ENCODE peak calls at places on chromosomes 3 and 15, in seven cellular contexts. One of them, this sample, is unnamed.

GRCh38 chr3:4981688-4982494 is 2.7 kb downstream of the BHLHE40 start:
- DNase-seq in GM23248: peak; percentile 87
- DNase-seq in GM13977: no peak
- DNase-seq in Daoy: peak; percentile 64
- DNase-seq in left ventricle myocardium superior: no peak
- DNase-seq in T-cell: no peak
- DNase-seq in activated T-helper 9 cell treated with anti-CD3 and anti-CD28 coated beads, Interleukin-2, amount 50 U/mL, for 16 hours: no peak
- DNase-seq in this sample: no peak

GRCh38 chr15:39188930-39189329 is 391.9 kb upstream of the THBS1 start:
- DNase-seq in T-cell: no peak
- DNase-seq in left ventricle myocardium superior: no peak
- DNase-seq in GM13977: no peak
- DNase-seq in GM23248: peak; percentile 92
- DNase-seq in Daoy: peak; percentile 84
- DNase-seq in activated T-helper 9 cell treated with anti-CD3 and anti-CD28 coated beads, Interleukin-2, amount 50 U/mL, for 16 hours: no peak
- DNase-seq in this sample: no peak

GRCh38 chr3:182092662-182093262 is 381.0 kb downstream of the SOX2 start:
- DNase-seq in left ventricle myocardium superior: no peak
- DNase-seq in GM23248: no peak
- DNase-seq in Daoy: no peak
- DNase-seq in activated T-helper 9 cell treated with anti-CD3 and anti-CD28 coated beads, Interleukin-2, amount 50 U/mL, for 16 hours: no peak
- DNase-seq in GM13977: no peak
- DNase-seq in T-cell: no peak
- DNase-seq in this sample: no peak

GRCh38 chr3:34957707-34958106 is 681.6 kb upstream of the ARPP21 start:
- DNase-seq in Daoy: no peak
- DNase-seq in T-cell: no peak
- DNase-seq in GM13977: no peak
- DNase-seq in left ventricle myocardium superior: no peak
- DNase-seq in GM23248: no peak
- DNase-seq in activated T-helper 9 cell treated with anti-CD3 and anti-CD28 coated beads, Interleukin-2, amount 50 U/mL, for 16 hours: no peak
- DNase-seq in this sample: no peak

GRCh38 chr3:20066848-20067617 is 26.8 kb downstream of the KAT2B start:
- DNase-seq in GM13977: no peak
- DNase-seq in left ventricle myocardium superior: peak; percentile 61
- DNase-seq in Daoy: no peak
- DNase-seq in T-cell: no peak
- DNase-seq in activated T-helper 9 cell treated with anti-CD3 and anti-CD28 coated beads, Interleukin-2, amount 50 U/mL, for 16 hours: no peak
- DNase-seq in GM23248: peak; percentile 15
- DNase-seq in this sample: no peak

GRCh38 chr3:81769271-81769670 is 7.8 kb upstream of the GBE1 start:
- DNase-seq in Daoy: no peak
- DNase-seq in T-cell: no peak
- DNase-seq in GM23248: no peak
- DNase-seq in GM13977: no peak
- DNase-seq in activated T-helper 9 cell treated with anti-CD3 and anti-CD28 coated beads, Interleukin-2, amount 50 U/mL, for 16 hours: no peak
- DNase-seq in left ventricle myocardium superior: no peak
- DNase-seq in this sample: no peak

GRCh38 chr3:157442729-157443128 is 6.1 kb downstream of the PTX3 start:
- DNase-seq in Daoy: no peak
- DNase-seq in activated T-helper 9 cell treated with anti-CD3 and anti-CD28 coated beads, Interleukin-2, amount 50 U/mL, for 16 hours: no peak
- DNase-seq in left ventricle myocardium superior: no peak
- DNase-seq in GM23248: peak; percentile 76
- DNase-seq in GM13977: no peak
- DNase-seq in T-cell: no peak
- DNase-seq in this sample: no peak

GRCh38 chr3:121793078-121793477 is 41.8 kb downstream of the IQCB1 start:
- DNase-seq in left ventricle myocardium superior: no peak
- DNase-seq in activated T-helper 9 cell treated with anti-CD3 and anti-CD28 coated beads, Interleukin-2, amount 50 U/mL, for 16 hours: no peak
- DNase-seq in Daoy: no peak
- DNase-seq in GM23248: no peak
- DNase-seq in T-cell: no peak
- DNase-seq in GM13977: peak; percentile 30
- DNase-seq in this sample: no peak

GRCh38 chr15:74010929-74011540 is 16.5 kb downstream of the PML start:
- DNase-seq in activated T-helper 9 cell treated with anti-CD3 and anti-CD28 coated beads, Interleukin-2, amount 50 U/mL, for 16 hours: no peak
- DNase-seq in GM13977: no peak
- DNase-seq in left ventricle myocardium superior: no peak
- DNase-seq in Daoy: no peak
- DNase-seq in GM23248: peak; percentile 57
- DNase-seq in T-cell: no peak
- DNase-seq in this sample: no peak

GRCh38 chr3:10474847-10475246 is 30.5 kb downstream of the ATP2B2 start:
- DNase-seq in GM23248: no peak
- DNase-seq in activated T-helper 9 cell treated with anti-CD3 and anti-CD28 coated beads, Interleukin-2, amount 50 U/mL, for 16 hours: no peak
- DNase-seq in left ventricle myocardium superior: no peak
- DNase-seq in Daoy: no peak
- DNase-seq in GM13977: peak; percentile 73
- DNase-seq in T-cell: no peak
- DNase-seq in this sample: peak; percentile 44

GRCh38 chr3:74271541-74271940 is 342.9 kb downstream of the CNTN3 start:
- DNase-seq in left ventricle myocardium superior: no peak
- DNase-seq in GM13977: no peak
- DNase-seq in T-cell: no peak
- DNase-seq in activated T-helper 9 cell treated with anti-CD3 and anti-CD28 coated beads, Interleukin-2, amount 50 U/mL, for 16 hours: no peak
- DNase-seq in Daoy: no peak
- DNase-seq in GM23248: peak; percentile 13
- DNase-seq in this sample: no peak

GRCh38 chr15:36313881-36314280 is 265.5 kb upstream of the CDIN1 start:
- DNase-seq in Daoy: no peak
- DNase-seq in left ventricle myocardium superior: no peak
- DNase-seq in GM13977: no peak
- DNase-seq in T-cell: no peak
- DNase-seq in GM23248: no peak
- DNase-seq in activated T-helper 9 cell treated with anti-CD3 and anti-CD28 coated beads, Interleukin-2, amount 50 U/mL, for 16 hours: no peak
- DNase-seq in this sample: no peak

GRCh38 chr15:42595641-42596240 is 20.3 kb downstream of the STARD9 start:
- DNase-seq in activated T-helper 9 cell treated with anti-CD3 and anti-CD28 coated beads, Interleukin-2, amount 50 U/mL, for 16 hours: no peak
- DNase-seq in GM13977: no peak
- DNase-seq in Daoy: no peak
- DNase-seq in T-cell: no peak
- DNase-seq in left ventricle myocardium superior: peak; percentile 53
- DNase-seq in GM23248: peak; percentile 16
- DNase-seq in this sample: no peak

GRCh38 chr3:176554791-176555330 is 642.4 kb downstream of the TBL1XR1 start:
- DNase-seq in Daoy: no peak
- DNase-seq in T-cell: no peak
- DNase-seq in left ventricle myocardium superior: no peak
- DNase-seq in GM13977: no peak
- DNase-seq in GM23248: no peak
- DNase-seq in activated T-helper 9 cell treated with anti-CD3 and anti-CD28 coated beads, Interleukin-2, amount 50 U/mL, for 16 hours: no peak
- DNase-seq in this sample: no peak

GRCh38 chr15:50883903-50884302 is 24.6 kb upstream of the AP4E1 start:
- DNase-seq in T-cell: no peak
- DNase-seq in Daoy: peak; percentile 83
- DNase-seq in left ventricle myocardium superior: no peak
- DNase-seq in GM13977: no peak
- DNase-seq in activated T-helper 9 cell treated with anti-CD3 and anti-CD28 coated beads, Interleukin-2, amount 50 U/mL, for 16 hours: no peak
- DNase-seq in GM23248: peak; percentile 50
- DNase-seq in this sample: no peak

GRCh38 chr3:134066539-134067310 is 37.0 kb upstream of the SLCO2A1 start:
- DNase-seq in activated T-helper 9 cell treated with anti-CD3 and anti-CD28 coated beads, Interleukin-2, amount 50 U/mL, for 16 hours: no peak
- DNase-seq in T-cell: no peak
- DNase-seq in left ventricle myocardium superior: no peak
- DNase-seq in Daoy: peak; percentile 54
- DNase-seq in GM23248: peak; percentile 28
- DNase-seq in GM13977: no peak
- DNase-seq in this sample: no peak

GRCh38 chr3:185820973-185821758 is 3.7 kb downstream of the IGF2BP2 start:
- DNase-seq in GM23248: peak; percentile 91
- DNase-seq in activated T-helper 9 cell treated with anti-CD3 and anti-CD28 coated beads, Interleukin-2, amount 50 U/mL, for 16 hours: no peak
- DNase-seq in Daoy: peak; percentile 76
- DNase-seq in GM13977: no peak
- DNase-seq in T-cell: no peak
- DNase-seq in left ventricle myocardium superior: no peak
- DNase-seq in this sample: no peak

GRCh38 chr15:70726753-70727152 is 36.6 kb downstream of the UACA start:
- DNase-seq in activated T-helper 9 cell treated with anti-CD3 and anti-CD28 coated beads, Interleukin-2, amount 50 U/mL, for 16 hours: no peak
- DNase-seq in Daoy: no peak
- DNase-seq in GM23248: peak; percentile 44
- DNase-seq in left ventricle myocardium superior: no peak
- DNase-seq in GM13977: no peak
- DNase-seq in T-cell: no peak
- DNase-seq in this sample: no peak

GRCh38 chr3:192482809-192483208 is 244.5 kb downstream of the FGF12 start:
- DNase-seq in GM23248: peak; percentile 35
- DNase-seq in activated T-helper 9 cell treated with anti-CD3 and anti-CD28 coated beads, Interleukin-2, amount 50 U/mL, for 16 hours: no peak
- DNase-seq in left ventricle myocardium superior: no peak
- DNase-seq in T-cell: no peak
- DNase-seq in Daoy: peak; percentile 23
- DNase-seq in GM13977: no peak
- DNase-seq in this sample: no peak

GRCh38 chr15:60546764-60547163 is 67.8 kb upstream of the ICE2 start:
- DNase-seq in GM23248: no peak
- DNase-seq in activated T-helper 9 cell treated with anti-CD3 and anti-CD28 coated beads, Interleukin-2, amount 50 U/mL, for 16 hours: no peak
- DNase-seq in left ventricle myocardium superior: no peak
- DNase-seq in T-cell: peak; percentile 28
- DNase-seq in Daoy: no peak
- DNase-seq in GM13977: no peak
- DNase-seq in this sample: no peak

GRCh38 chr3:8736436-8736835 is 2.8 kb downstream of the CAV3 start:
- DNase-seq in activated T-helper 9 cell treated with anti-CD3 and anti-CD28 coated beads, Interleukin-2, amount 50 U/mL, for 16 hours: no peak
- DNase-seq in T-cell: no peak
- DNase-seq in Daoy: no peak
- DNase-seq in left ventricle myocardium superior: no peak
- DNase-seq in GM23248: no peak
- DNase-seq in GM13977: no peak
- DNase-seq in this sample: no peak

GRCh38 chr15:73685561-73685960 is 1.4 kb downstream of the CD276 start:
- DNase-seq in left ventricle myocardium superior: no peak
- DNase-seq in T-cell: no peak
- DNase-seq in GM13977: no peak
- DNase-seq in Daoy: no peak
- DNase-seq in GM23248: peak; percentile 47
- DNase-seq in activated T-helper 9 cell treated with anti-CD3 and anti-CD28 coated beads, Interleukin-2, amount 50 U/mL, for 16 hours: no peak
- DNase-seq in this sample: no peak

GRCh38 chr15:57422113-57422754 is 45.9 kb downstream of the CGNL1 start:
- DNase-seq in T-cell: no peak
- DNase-seq in activated T-helper 9 cell treated with anti-CD3 and anti-CD28 coated beads, Interleukin-2, amount 50 U/mL, for 16 hours: no peak
- DNase-seq in GM13977: no peak
- DNase-seq in Daoy: no peak
- DNase-seq in GM23248: peak; percentile 61
- DNase-seq in left ventricle myocardium superior: no peak
- DNase-seq in this sample: no peak

GRCh38 chr3:47251689-47252088 is 30.9 kb downstream of the KIF9 start:
- DNase-seq in Daoy: no peak
- DNase-seq in T-cell: no peak
- DNase-seq in GM23248: no peak
- DNase-seq in left ventricle myocardium superior: no peak
- DNase-seq in GM13977: no peak
- DNase-seq in activated T-helper 9 cell treated with anti-CD3 and anti-CD28 coated beads, Interleukin-2, amount 50 U/mL, for 16 hours: no peak
- DNase-seq in this sample: peak; percentile 12

GRCh38 chr3:89380006-89380405 is 272.6 kb downstream of the EPHA3 start:
- DNase-seq in GM23248: peak; percentile 76
- DNase-seq in GM13977: no peak
- DNase-seq in T-cell: no peak
- DNase-seq in activated T-helper 9 cell treated with anti-CD3 and anti-CD28 coated beads, Interleukin-2, amount 50 U/mL, for 16 hours: no peak
- DNase-seq in left ventricle myocardium superior: no peak
- DNase-seq in Daoy: no peak
- DNase-seq in this sample: no peak

GRCh38 chr15:57427367-57427821 is 51.1 kb downstream of the CGNL1 start:
- DNase-seq in Daoy: no peak
- DNase-seq in activated T-helper 9 cell treated with anti-CD3 and anti-CD28 coated beads, Interleukin-2, amount 50 U/mL, for 16 hours: no peak
- DNase-seq in GM23248: peak; percentile 87
- DNase-seq in left ventricle myocardium superior: peak; percentile 35
- DNase-seq in T-cell: no peak
- DNase-seq in GM13977: no peak
- DNase-seq in this sample: no peak

GRCh38 chr3:128054363-128054762 is 2.1 kb downstream of the SEC61A1 start:
- DNase-seq in left ventricle myocardium superior: no peak
- DNase-seq in GM23248: peak; percentile 92
- DNase-seq in GM13977: no peak
- DNase-seq in Daoy: peak; percentile 28
- DNase-seq in activated T-helper 9 cell treated with anti-CD3 and anti-CD28 coated beads, Interleukin-2, amount 50 U/mL, for 16 hours: no peak
- DNase-seq in T-cell: no peak
- DNase-seq in this sample: no peak

GRCh38 chr3:142028174-142028833 is 121.0 kb downstream of the TFDP2 start:
- DNase-seq in GM13977: peak; percentile 49
- DNase-seq in T-cell: peak; percentile 34
- DNase-seq in Daoy: peak; percentile 68
- DNase-seq in left ventricle myocardium superior: no peak
- DNase-seq in activated T-helper 9 cell treated with anti-CD3 and anti-CD28 coated beads, Interleukin-2, amount 50 U/mL, for 16 hours: no peak
- DNase-seq in GM23248: peak; percentile 80
- DNase-seq in this sample: no peak

GRCh38 chr3:30675006-30675405 is 68.6 kb downstream of the TGFBR2 start:
- DNase-seq in T-cell: no peak
- DNase-seq in activated T-helper 9 cell treated with anti-CD3 and anti-CD28 coated beads, Interleukin-2, amount 50 U/mL, for 16 hours: no peak
- DNase-seq in Daoy: no peak
- DNase-seq in left ventricle myocardium superior: no peak
- DNase-seq in GM13977: no peak
- DNase-seq in GM23248: no peak
- DNase-seq in this sample: no peak

GRCh38 chr3:177195242-177195940 is 1.9 kb downstream of the TBL1XR1 start:
- DNase-seq in T-cell: peak; percentile 12
- DNase-seq in GM23248: peak; percentile 41
- DNase-seq in left ventricle myocardium superior: no peak
- DNase-seq in activated T-helper 9 cell treated with anti-CD3 and anti-CD28 coated beads, Interleukin-2, amount 50 U/mL, for 16 hours: no peak
- DNase-seq in GM13977: no peak
- DNase-seq in Daoy: peak; percentile 48
- DNase-seq in this sample: no peak

GRCh38 chr3:125220681-125221429 is 8.3 kb upstream of the SLC12A8 start:
- DNase-seq in GM23248: peak; percentile 63
- DNase-seq in GM13977: no peak
- DNase-seq in T-cell: no peak
- DNase-seq in Daoy: no peak
- DNase-seq in left ventricle myocardium superior: no peak
- DNase-seq in activated T-helper 9 cell treated with anti-CD3 and anti-CD28 coated beads, Interleukin-2, amount 50 U/mL, for 16 hours: no peak
- DNase-seq in this sample: no peak

GRCh38 chr3:86695752-86696151 is 295.2 kb downstream of the VGLL3 start:
- DNase-seq in Daoy: no peak
- DNase-seq in activated T-helper 9 cell treated with anti-CD3 and anti-CD28 coated beads, Interleukin-2, amount 50 U/mL, for 16 hours: no peak
- DNase-seq in left ventricle myocardium superior: no peak
- DNase-seq in GM13977: no peak
- DNase-seq in GM23248: no peak
- DNase-seq in T-cell: no peak
- DNase-seq in this sample: no peak

GRCh38 chr3:44284949-44285348 is 43.3 kb downstream of the TOPAZ1 start:
- DNase-seq in left ventricle myocardium superior: no peak
- DNase-seq in activated T-helper 9 cell treated with anti-CD3 and anti-CD28 coated beads, Interleukin-2, amount 50 U/mL, for 16 hours: no peak
- DNase-seq in GM13977: no peak
- DNase-seq in Daoy: no peak
- DNase-seq in GM23248: no peak
- DNase-seq in T-cell: no peak
- DNase-seq in this sample: no peak

GRCh38 chr3:141071681-141072260 is 20.6 kb downstream of the SPSB4 start:
- DNase-seq in left ventricle myocardium superior: no peak
- DNase-seq in T-cell: no peak
- DNase-seq in GM13977: no peak
- DNase-seq in GM23248: peak; percentile 14
- DNase-seq in activated T-helper 9 cell treated with anti-CD3 and anti-CD28 coated beads, Interleukin-2, amount 50 U/mL, for 16 hours: no peak
- DNase-seq in Daoy: no peak
- DNase-seq in this sample: peak; percentile 49

GRCh38 chr15:74262635-74263034 is 26.5 kb downstream of the CCDC33 start:
- DNase-seq in GM13977: no peak
- DNase-seq in left ventricle myocardium superior: no peak
- DNase-seq in Daoy: no peak
- DNase-seq in activated T-helper 9 cell treated with anti-CD3 and anti-CD28 coated beads, Interleukin-2, amount 50 U/mL, for 16 hours: no peak
- DNase-seq in T-cell: no peak
- DNase-seq in GM23248: no peak
- DNase-seq in this sample: no peak

This sample was measured in chondrocyte.